ENCODE peak calls at places on chromosomes 2 and 18, in four cellular contexts. One of them, this sample, is unnamed.

GRCh38 chr2:196263181-196263747 is 91.9 kb upstream of the STK17B start:
- DNase-seq in SK-N-SH: no peak
- DNase-seq in GM12878: peak; percentile 88
- DNase-seq in HepG2: no peak
- DNase-seq in this sample: peak; percentile 19

GRCh38 chr2:68799138-68799537 is 64.5 kb downstream of the ARHGAP25 start:
- DNase-seq in SK-N-SH: peak; percentile 78
- DNase-seq in GM12878: no peak
- DNase-seq in HepG2: no peak
- DNase-seq in this sample: no peak

GRCh38 chr18:63763831-63764600 is 11.2 kb upstream of the SERPINB7 start:
- DNase-seq in SK-N-SH: no peak
- DNase-seq in GM12878: no peak
- DNase-seq in HepG2: no peak
- DNase-seq in this sample: no peak

GRCh38 chr2:168584934-168585333 is 128.9 kb downstream of the CERS6 start:
- DNase-seq in SK-N-SH: no peak
- DNase-seq in GM12878: no peak
- DNase-seq in HepG2: no peak
- DNase-seq in this sample: no peak

GRCh38 chr2:28644760-28645159 is 106.9 kb upstream of the PPP1CB start:
- DNase-seq in SK-N-SH: no peak
- DNase-seq in GM12878: no peak
- DNase-seq in HepG2: no peak
- DNase-seq in this sample: no peak

GRCh38 chr2:157292853-157293252 is 32.8 kb downstream of the ERMN start:
- DNase-seq in SK-N-SH: no peak
- DNase-seq in GM12878: no peak
- DNase-seq in HepG2: no peak
- DNase-seq in this sample: no peak

GRCh38 chr2:68236080-68236734 is 16.1 kb downstream of the PPP3R1 start:
- DNase-seq in SK-N-SH: no peak
- DNase-seq in GM12878: no peak
- DNase-seq in HepG2: no peak
- DNase-seq in this sample: no peak

GRCh38 chr18:9400197-9400596 is 65.6 kb downstream of the TWSG1 start:
- DNase-seq in SK-N-SH: no peak
- DNase-seq in GM12878: no peak
- DNase-seq in HepG2: no peak
- DNase-seq in this sample: no peak

GRCh38 chr2:228181098-228182019 is at the start of gene SPHKAP:
- DNase-seq in SK-N-SH: peak; percentile 15
- DNase-seq in GM12878: no peak
- DNase-seq in HepG2: no peak
- DNase-seq in this sample: no peak

GRCh38 chr18:49953416-49953815 is 140.1 kb upstream of the ACAA2 start:
- DNase-seq in SK-N-SH: no peak
- DNase-seq in GM12878: no peak
- DNase-seq in HepG2: no peak
- DNase-seq in this sample: no peak

GRCh38 chr2:121805767-121806145 is 50.3 kb downstream of the TSN start:
- DNase-seq in SK-N-SH: no peak
- DNase-seq in GM12878: no peak
- DNase-seq in HepG2: no peak
- DNase-seq in this sample: no peak

GRCh38 chr2:237696471-237696870 is 69.1 kb downstream of the LRRFIP1 start:
- DNase-seq in SK-N-SH: no peak
- DNase-seq in GM12878: no peak
- DNase-seq in HepG2: no peak
- DNase-seq in this sample: no peak

GRCh38 chr18:47519706-47520105 is 268.2 kb upstream of the SKOR2 start:
- DNase-seq in SK-N-SH: no peak
- DNase-seq in GM12878: no peak
- DNase-seq in HepG2: no peak
- DNase-seq in this sample: no peak

GRCh38 chr2:38522754-38523349 is 79.9 kb downstream of the HNRNPLL start:
- DNase-seq in SK-N-SH: no peak
- DNase-seq in GM12878: no peak
- DNase-seq in HepG2: no peak
- DNase-seq in this sample: no peak

GRCh38 chr2:161418275-161418714 is 2.2 kb downstream of the TBR1 start:
- DNase-seq in SK-N-SH: no peak
- DNase-seq in GM12878: no peak
- DNase-seq in HepG2: no peak
- DNase-seq in this sample: no peak

GRCh38 chr2:182818541-182819308 is 47.7 kb downstream of the FRZB start:
- DNase-seq in SK-N-SH: peak; percentile 2
- DNase-seq in GM12878: no peak
- DNase-seq in HepG2: no peak
- DNase-seq in this sample: no peak

GRCh38 chr18:7452331-7452730 is 114.8 kb upstream of the PTPRM start:
- DNase-seq in SK-N-SH: peak; percentile 68
- DNase-seq in GM12878: no peak
- DNase-seq in HepG2: peak; percentile 18
- DNase-seq in this sample: peak; percentile 33

GRCh38 chr2:105688946-105689345 is 55.8 kb upstream of the NCK2 start:
- DNase-seq in SK-N-SH: no peak
- DNase-seq in GM12878: no peak
- DNase-seq in HepG2: no peak
- DNase-seq in this sample: no peak

GRCh38 chr2:120489023-120489422 is 143.1 kb downstream of the INHBB start:
- DNase-seq in SK-N-SH: no peak
- DNase-seq in GM12878: no peak
- DNase-seq in HepG2: no peak
- DNase-seq in this sample: no peak

GRCh38 chr2:222861411-222862067 is 703 bp downstream of the ACSL3 start:
- DNase-seq in SK-N-SH: peak; percentile 74
- DNase-seq in GM12878: no peak
- DNase-seq in HepG2: no peak
- DNase-seq in this sample: peak; percentile 59

GRCh38 chr2:151350579-151351195 is 6.7 kb upstream of the TNFAIP6 start:
- DNase-seq in SK-N-SH: no peak
- DNase-seq in GM12878: no peak
- DNase-seq in HepG2: no peak
- DNase-seq in this sample: no peak

GRCh38 chr2:134268265-134268664 is 14.4 kb downstream of the MGAT5 start:
- DNase-seq in SK-N-SH: no peak
- DNase-seq in GM12878: no peak
- DNase-seq in HepG2: no peak
- DNase-seq in this sample: no peak

GRCh38 chr2:154697422-154698237 is 865 bp upstream of the KCNJ3 start:
- DNase-seq in SK-N-SH: peak; percentile 65
- DNase-seq in GM12878: no peak
- DNase-seq in HepG2: no peak
- DNase-seq in this sample: no peak

DNA sequence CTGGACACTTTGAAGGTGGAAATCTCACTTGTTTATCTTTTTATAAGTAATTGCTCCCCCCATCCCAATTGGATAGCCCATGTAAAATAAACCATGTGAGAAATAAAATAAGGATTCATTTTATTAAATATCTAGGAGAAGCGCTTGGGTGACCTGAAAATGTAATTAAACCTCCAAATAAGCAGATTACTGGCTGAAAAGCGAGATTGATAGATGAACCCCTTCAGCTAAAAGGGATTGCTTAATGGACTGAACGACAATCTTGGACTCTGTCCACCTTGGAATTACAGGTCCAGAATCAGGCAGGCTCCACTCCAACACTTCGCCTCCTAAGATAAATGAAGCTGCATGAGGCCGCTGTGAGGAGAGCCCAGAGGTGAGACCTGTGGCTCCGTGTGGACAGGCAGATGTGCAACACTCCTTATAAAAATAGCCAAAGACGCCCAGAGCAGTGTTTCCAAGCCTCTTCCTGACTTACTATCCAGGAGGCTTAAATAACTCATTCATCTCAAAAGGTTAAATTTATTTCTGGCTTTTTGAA is 441.5 kb downstream of the MTX2 start:
- DNase-seq in SK-N-SH: peak; percentile 4
- DNase-seq in GM12878: no peak
- DNase-seq in HepG2: no peak
- DNase-seq in this sample: no peak
- TF ChIP-seq NFIC in SK-N-SH: no peak
- TF ChIP-seq NFIC in GM12878: no peak
- TF ChIP-seq NFIC in HepG2: no peak
- TF ChIP-seq NFIC in this sample: no peak

DNA sequence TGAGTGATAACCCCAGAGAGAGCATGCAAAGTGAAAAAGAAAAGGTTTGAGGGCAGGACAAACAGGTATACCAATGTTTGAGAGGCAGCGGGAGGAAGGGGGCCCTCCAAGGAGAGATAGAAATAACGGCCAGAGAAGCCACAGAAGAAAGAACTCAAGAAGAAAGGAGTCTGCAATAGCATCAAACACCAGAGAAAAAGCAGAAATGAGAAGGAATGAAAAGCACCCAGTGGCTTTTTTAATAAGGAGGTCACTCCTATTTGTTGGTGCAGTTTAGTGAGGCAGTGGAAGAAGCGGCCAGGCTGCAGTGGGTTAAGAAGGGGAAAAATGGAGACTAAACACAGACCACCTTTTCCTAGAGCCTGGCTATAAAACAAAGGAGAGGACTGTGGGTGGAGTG is 177.2 kb downstream of the THADA start:
- DNase-seq in SK-N-SH: no peak
- DNase-seq in GM12878: no peak
- DNase-seq in HepG2: no peak
- DNase-seq in this sample: no peak
- TF ChIP-seq NFIC in SK-N-SH: no peak
- TF ChIP-seq NFIC in GM12878: peak; percentile 24
- TF ChIP-seq NFIC in HepG2: no peak
- TF ChIP-seq NFIC in this sample: no peak

GRCh38 chr2:3079959-3080948 is 297.4 kb downstream of the EIPR1 start:
- DNase-seq in SK-N-SH: no peak
- DNase-seq in GM12878: no peak
- DNase-seq in HepG2: no peak
- DNase-seq in this sample: no peak
- TF ChIP-seq NFIC in SK-N-SH: no peak
- TF ChIP-seq NFIC in GM12878: no peak
- TF ChIP-seq NFIC in HepG2: no peak
- TF ChIP-seq NFIC in this sample: no peak

DNA sequence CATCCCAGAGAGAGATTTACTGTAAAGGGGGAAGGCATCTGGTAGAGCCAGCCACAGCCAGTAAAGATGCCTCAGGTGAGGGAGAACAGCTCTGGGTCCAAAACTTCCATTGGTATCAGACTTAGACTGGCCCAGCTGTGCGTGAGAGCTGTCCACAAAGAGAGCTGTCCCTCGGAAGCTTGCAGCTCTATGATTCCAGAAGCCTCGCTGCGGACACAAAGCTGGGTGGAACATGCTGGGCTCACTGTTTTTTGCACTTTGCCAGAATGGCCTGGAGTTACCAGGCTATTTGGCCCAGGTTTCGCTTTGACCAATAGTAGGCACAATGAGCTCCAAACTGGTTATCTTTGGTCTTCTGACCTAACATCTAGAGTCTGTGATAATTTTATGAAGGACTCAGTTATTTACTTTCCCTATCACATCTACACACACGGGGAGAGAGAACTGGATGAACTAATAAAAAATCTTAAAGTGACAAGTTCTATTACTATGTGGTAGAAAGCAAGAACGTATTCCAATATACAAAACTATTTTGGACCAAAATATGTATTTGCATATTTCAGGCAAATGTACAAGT is 101.9 kb downstream of the DNER start:
- DNase-seq in SK-N-SH: no peak
- DNase-seq in GM12878: no peak
- DNase-seq in HepG2: no peak
- DNase-seq in this sample: no peak
- TF ChIP-seq NFIC in SK-N-SH: no peak
- TF ChIP-seq NFIC in GM12878: no peak
- TF ChIP-seq NFIC in HepG2: no peak
- TF ChIP-seq NFIC in this sample: no peak

DNA sequence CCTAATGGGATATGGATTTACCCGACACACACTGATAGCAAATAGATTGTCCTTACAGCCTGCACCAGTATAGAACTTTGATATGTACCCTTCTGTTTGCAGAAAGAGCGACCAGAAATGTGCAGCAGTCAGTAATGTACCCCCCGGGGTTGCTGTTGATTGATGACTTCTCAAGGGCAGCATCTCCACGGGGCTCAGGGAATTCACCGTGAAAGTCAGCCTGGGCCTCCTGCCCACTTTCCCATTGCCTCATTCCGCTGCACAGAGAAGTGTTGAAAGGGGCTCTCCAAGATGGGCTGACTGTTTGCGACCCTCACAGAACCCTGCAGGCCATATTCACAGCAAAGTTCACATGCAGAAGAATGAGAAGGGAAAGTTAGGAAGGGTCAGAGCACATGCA is 241.3 kb downstream of the PRKCE start:
- DNase-seq in SK-N-SH: no peak
- DNase-seq in GM12878: no peak
- DNase-seq in HepG2: no peak
- DNase-seq in this sample: no peak
- TF ChIP-seq NFIC in SK-N-SH: no peak
- TF ChIP-seq NFIC in GM12878: no peak
- TF ChIP-seq NFIC in HepG2: no peak
- TF ChIP-seq NFIC in this sample: no peak

DNA sequence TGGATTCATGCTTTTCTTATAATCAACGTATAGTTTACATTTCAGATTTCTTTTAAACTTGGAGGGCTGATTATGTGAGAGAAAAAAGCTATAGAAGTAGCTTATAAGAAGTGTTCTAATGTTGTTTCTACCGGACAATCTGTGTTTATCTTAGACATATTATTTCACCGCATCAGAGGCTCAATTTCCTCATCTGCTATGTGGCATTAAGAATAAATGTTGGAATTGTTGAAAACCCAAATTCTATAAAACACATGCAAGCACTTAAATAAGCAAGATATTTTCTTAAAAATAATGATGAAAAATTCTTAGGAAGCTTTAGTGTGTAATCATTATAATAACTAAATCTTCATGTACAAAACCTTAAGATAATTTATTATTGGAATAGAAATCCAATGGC is 407.9 kb downstream of the HRH4 start:
- DNase-seq in SK-N-SH: no peak
- DNase-seq in GM12878: no peak
- DNase-seq in HepG2: no peak
- DNase-seq in this sample: no peak
- TF ChIP-seq NFIC in SK-N-SH: no peak
- TF ChIP-seq NFIC in GM12878: no peak
- TF ChIP-seq NFIC in HepG2: no peak
- TF ChIP-seq NFIC in this sample: no peak